ENCODE peak calls at places on chromosomes 2 and 18, in six cellular contexts. B, T, A, P, D and G are unnamed samples. For H3K4me1, the result is how much of the 10 kb centered on the place peaks cover.

GRCh38 chr18:74333091-74333490 is 17.5 kb downstream of the C18orf63 start:
- DNase-seq in B (no peak), T (no peak), A (no peak), P (no peak), D (no peak), G (no peak)

GRCh38 chr2:95057535-95058453 is 32.3 kb downstream of the MAL start:
- DNase-seq in B (no peak), T (no peak), A (no peak), P (no peak), D (no peak), G (peak)

GRCh38 chr2:142992843-142993242 is 115.4 kb downstream of the KYNU start:
- DNase-seq in B (no peak), T (no peak), A (no peak), P (no peak), D (no peak), G (no peak)

GRCh38 chr2:119431155-119431975 is at the start of gene TMEM37:
- DNase-seq in B (peak), T (peak), A (peak), P (peak), D (peak), G (peak)

GRCh38 chr2:125167152-125167551 is 1142.1 kb downstream of the CNTNAP5 start:
- DNase-seq in B (no peak), T (peak), A (peak), P (no peak), D (no peak), G (no peak)

GRCh38 chr2:219521066-219521880 is 7.0 kb downstream of the ASIC4 start:
- DNase-seq in B (peak), T (peak), A (peak), P (peak), D (peak), G (no peak)

GRCh38 chr18:56036673-56037072 is 448.7 kb upstream of the TCF4 start:
- DNase-seq in B (no peak), T (peak), A (peak), P (no peak), D (no peak), G (no peak)

GRCh38 chr2:235511187-235511661 is 17.4 kb downstream of the AGAP1 start:
- DNase-seq in B (no peak), T (peak), A (peak), P (peak), D (no peak), G (no peak)

GRCh38 chr2:218405365-218406208 is 5.9 kb downstream of the CTDSP1 start:
- DNase-seq in B (no peak), T (no peak), A (peak), P (peak), D (peak), G (peak)

GRCh38 chr2:159015174-159015573 is 46.7 kb downstream of the TANC1 start:
- DNase-seq in B (no peak), T (no peak), A (no peak), P (no peak), D (no peak), G (no peak)

GRCh38 chr2:111705711-111706323 is 178.2 kb downstream of the ANAPC1 start:
- DNase-seq in B (peak), T (peak), A (peak), P (peak), D (peak), G (peak)

GRCh38 chr18:24915547-24915946 is 436.4 kb downstream of the ZNF521 start:
- DNase-seq in B (no peak), T (peak), A (peak), P (no peak), D (no peak), G (no peak)

GRCh38 chr18:76578571-76579300 is 83.7 kb upstream of the ZNF516 start:
- DNase-seq in B (no peak), T (no peak), A (no peak), P (no peak), D (peak), G (no peak)

GRCh38 chr18:33369711-33370449 is 70.6 kb downstream of the CCDC178 start:
- DNase-seq in B (no peak), T (no peak), A (no peak), P (no peak), D (no peak), G (no peak)

GRCh38 chr2:66982766-66983165 is 414.4 kb upstream of the ETAA1 start:
- DNase-seq in B (no peak), T (peak), A (peak), P (no peak), D (no peak), G (no peak)

GRCh38 chr2:127039387-127040031 is 67.4 kb downstream of the BIN1 start:
- DNase-seq in B (no peak), T (no peak), A (no peak), P (no peak), D (no peak), G (no peak)

DNA sequence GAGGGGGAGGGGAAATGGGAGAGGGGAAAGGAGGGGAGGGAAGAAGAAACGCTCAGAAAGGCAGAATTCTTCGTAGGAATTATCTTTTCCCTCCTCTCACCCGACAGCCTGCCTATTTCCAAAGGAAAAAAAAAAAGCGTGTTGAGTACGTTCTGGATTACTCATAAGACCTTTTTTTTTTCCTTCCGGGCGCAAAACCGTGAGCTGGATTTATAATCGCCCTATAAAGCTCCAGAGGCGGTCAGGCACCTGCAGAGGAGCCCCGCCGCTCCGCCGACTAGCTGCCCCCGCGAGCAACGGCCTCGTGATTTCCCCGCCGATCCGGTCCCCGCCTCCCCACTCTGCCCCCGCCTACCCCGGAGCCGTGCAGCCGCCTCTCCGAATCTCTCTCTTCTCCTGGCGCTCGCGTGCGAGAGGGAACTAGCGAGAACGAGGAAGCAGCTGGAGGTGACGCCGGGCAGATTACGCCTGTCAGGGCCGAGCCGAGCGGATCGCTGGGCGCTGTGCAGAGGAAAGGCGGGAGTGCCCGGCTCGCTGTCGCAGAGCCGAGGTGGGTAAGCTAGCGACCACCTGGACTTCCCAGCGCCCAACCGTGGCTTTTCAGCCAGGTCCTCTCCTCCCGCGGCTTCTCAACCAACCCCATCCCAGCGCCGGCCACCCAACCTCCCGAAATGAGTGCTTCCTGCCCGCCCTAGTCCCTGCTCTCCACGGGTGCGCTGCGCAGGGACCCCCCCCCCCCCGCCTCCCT is at the start of gene GAD1:
- DNase-seq in B (peak), T (peak), A (peak), P (peak), D (peak), G (peak)
- H3K4me1 ChIP-seq in B (under half), T (under half), A (under half), P (under half), D (under half), G (under half)

DNA sequence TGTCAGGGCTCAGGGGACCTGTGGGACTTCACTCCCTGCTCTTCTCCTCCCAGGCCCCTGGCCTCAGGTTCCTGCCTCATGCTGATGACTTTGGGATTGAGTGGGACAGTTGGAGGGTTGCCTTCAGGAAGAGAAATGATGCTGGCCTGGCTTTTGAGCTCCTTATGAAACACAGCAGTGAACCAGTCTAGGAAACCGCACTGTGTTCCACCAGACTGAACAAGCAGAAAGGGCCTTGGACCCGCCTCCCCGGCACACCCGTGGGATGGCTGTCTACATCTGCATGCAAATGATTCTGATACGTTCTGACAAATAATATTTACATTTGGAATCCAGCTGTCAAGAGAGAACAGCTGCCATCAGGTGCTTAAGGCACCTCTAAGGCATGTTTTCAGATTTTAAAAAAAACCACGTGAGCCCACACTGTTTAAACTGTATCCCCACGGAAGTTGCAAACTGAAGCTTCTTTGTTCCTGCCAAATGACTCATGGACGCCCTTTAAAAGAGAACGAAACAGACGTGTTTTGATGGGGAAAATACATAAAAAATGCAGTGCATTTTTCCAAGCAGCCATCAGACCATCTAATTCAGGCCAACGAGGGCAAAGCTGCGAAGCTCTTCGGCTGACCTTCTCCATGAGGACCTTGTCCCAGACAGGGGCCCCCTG is 27.6 kb upstream of the ASAP2 start:
- DNase-seq in B (no peak), T (peak), A (peak), P (no peak), D (no peak), G (no peak)
- H2BK5ac ChIP-seq in B (no peak), T (peak), A (peak), P (no peak), D (no peak), G (no peak)

GRCh38 chr2:239064253-239064652 is 216.4 kb downstream of the TWIST2 start:
- DNase-seq in B (no peak), T (no peak), A (no peak), P (no peak), D (no peak), G (no peak)

GRCh38 chr2:239061824-239062560 is 214.1 kb downstream of the TWIST2 start:
- DNase-seq in B (no peak), T (no peak), A (no peak), P (no peak), D (no peak), G (no peak)

GRCh38 chr2:239061121-239061666 is 213.3 kb downstream of the TWIST2 start:
- DNase-seq in B (no peak), T (no peak), A (no peak), P (no peak), D (no peak), G (no peak)

GRCh38 chr2:239060676-239061075 is 212.8 kb downstream of the TWIST2 start:
- DNase-seq in B (no peak), T (no peak), A (no peak), P (no peak), D (no peak), G (no peak)

GRCh38 chr2:239062743-239063142 is 214.9 kb downstream of the TWIST2 start:
- DNase-seq in B (no peak), T (no peak), A (no peak), P (no peak), D (no peak), G (no peak)
- H3K4me1 ChIP-seq in B (under half), T (under half), A (under half), P (under half), D (under half), G (under half)

GRCh38 chr18:37537868-37538525 is 27.6 kb downstream of the CELF4 start:
- DNase-seq in B (peak), T (peak), A (peak), P (peak), D (peak), G (peak)
- H2BK5ac ChIP-seq in B (no peak), T (no peak), A (no peak), P (no peak), D (no peak), G (no peak)

GRCh38 chr2:28360742-28361293 is 31.8 kb upstream of the FOSL2 start:
- DNase-seq in B (no peak), T (peak), A (peak), P (peak), D (no peak), G (no peak)
- H3K4me1 ChIP-seq in B (under half), T (under half), A (under half), P (under half), D (under half), G (under half)

GRCh38 chr2:72887032-72887835 is at the start of gene SPR:
- DNase-seq in B (peak), T (peak), A (peak), P (no peak), D (peak), G (no peak)
- H2BK5ac ChIP-seq in B (no peak), T (no peak), A (no peak), P (no peak), D (no peak), G (no peak)